ENCODE peak calls at places on chromosomes 3 and 15, in six cellular contexts. W is anterior cingulate cortex, J is A549, E is left ventricle myocardium inferior, V is memory B cell, L is Ammon's horn. Y is an unnamed sample.

GRCh38 chr15:46938169-46938568 is 779.1 kb upstream of the SEMA6D start:
- DNase-seq in V (no peak), J (no peak), L (no peak), E (no peak), W (no peak), Y (no peak)

GRCh38 chr3:118628704-118629341 is 405.8 kb downstream of the IGSF11 start:
- DNase-seq in E (peak), V (peak), J (peak), L (peak), W (peak), Y (peak)

GRCh38 chr15:39127151-39127815 is 453.6 kb upstream of the THBS1 start:
- DNase-seq in J (no peak), L (no peak), V (no peak), W (no peak), E (no peak), Y (no peak)

GRCh38 chr15:49831206-49831965 is 210.5 kb downstream of the DTWD1 start:
- DNase-seq in V (no peak), W (no peak), L (no peak), E (peak), J (no peak), Y (peak)

GRCh38 chr3:188246905-188247304 is 92.9 kb downstream of the LPP start:
- DNase-seq in J (no peak), E (no peak), V (no peak), L (no peak), W (no peak), Y (no peak)

GRCh38 chr15:57639306-57639705 is 47.6 kb downstream of the MYZAP start:
- DNase-seq in W (no peak), E (no peak), L (no peak), V (no peak), J (no peak), Y (no peak)

GRCh38 chr3:100802126-100802525 is 92.8 kb downstream of the TFG start:
- DNase-seq in W (no peak), V (no peak), J (no peak), L (no peak), E (no peak), Y (no peak)

GRCh38 chr3:174229916-174230315 is 629.2 kb upstream of the NAALADL2 start:
- DNase-seq in V (no peak), E (no peak), W (no peak), L (no peak), J (no peak), Y (no peak)

GRCh38 chr15:68518785-68519430 is 59.9 kb upstream of the CORO2B start:
- DNase-seq in L (no peak), W (no peak), E (no peak), J (no peak), V (no peak), Y (no peak)

GRCh38 chr3:143447491-143447890 is 327.9 kb downstream of the CHST2 start:
- DNase-seq in W (no peak), J (no peak), L (no peak), E (no peak), V (no peak), Y (no peak)

GRCh38 chr3:23325466-23326065 is 122.4 kb downstream of the UBE2E2 start:
- DNase-seq in L (no peak), J (no peak), W (no peak), V (no peak), E (no peak), Y (no peak)

GRCh38 chr3:128152419-128153155 is 694 bp upstream of the EEFSEC start:
- DNase-seq in L (no peak), J (no peak), W (no peak), V (no peak), E (no peak), Y (no peak)

GRCh38 chr3:191425322-191425734 is 35.6 kb upstream of the PYDC2 start:
- DNase-seq in W (no peak), J (no peak), E (no peak), V (no peak), L (no peak), Y (no peak)

GRCh38 chr15:75928680-75929608 is 25.3 kb downstream of the FBXO22 start:
- DNase-seq in V (no peak), J (peak), E (no peak), L (no peak), W (no peak), Y (no peak)

GRCh38 chr3:61912158-61912557 is 350.8 kb downstream of the PTPRG start:
- DNase-seq in J (no peak), V (no peak), E (no peak), L (no peak), W (no peak), Y (no peak)

GRCh38 chr3:125958511-125959316 is 10.3 kb upstream of the ROPN1B start:
- DNase-seq in L (no peak), E (no peak), W (no peak), J (no peak), V (no peak), Y (no peak)

GRCh38 chr15:65595960-65596359 is 15.0 kb downstream of the INTS14 start:
- DNase-seq in W (no peak), E (no peak), L (peak), V (no peak), J (peak), Y (no peak)

GRCh38 chr3:149653564-149653963 is 4.3 kb downstream of the WWTR1 start:
- DNase-seq in V (no peak), J (no peak), W (no peak), E (no peak), L (no peak), Y (no peak)

GRCh38 chr3:52524752-52525661 is 8.7 kb downstream of the NT5DC2 start:
- DNase-seq in E (peak), W (no peak), V (no peak), L (no peak), J (no peak), Y (no peak)

GRCh38 chr3:133413166-133414020 is 13.5 kb downstream of the BFSP2 start:
- DNase-seq in V (no peak), J (no peak), L (peak), E (no peak), W (no peak), Y (no peak)

GRCh38 chr3:114299421-114299820 is 5.6 kb downstream of the TIGIT start:
- DNase-seq in V (no peak), J (peak), W (no peak), L (no peak), E (no peak), Y (no peak)

GRCh38 chr3:69725994-69726571 is 13.2 kb upstream of the MITF start:
- DNase-seq in L (no peak), E (no peak), J (no peak), W (no peak), V (no peak), Y (no peak)

GRCh38 chr3:12870942-12871341 is 29.6 kb upstream of the RPL32 start:
- DNase-seq in E (peak), J (no peak), V (no peak), W (no peak), L (peak), Y (peak)

GRCh38 chr15:69016021-69016595 is 1.6 kb downstream of the NOX5 start:
- DNase-seq in V (no peak), L (no peak), E (no peak), W (no peak), J (no peak), Y (no peak)

GRCh38 chr3:89845053-89845452 is 737.6 kb downstream of the EPHA3 start:
- DNase-seq in V (no peak), J (no peak), E (no peak), W (no peak), L (no peak), Y (no peak)

GRCh38 chr15:52183562-52184173 is 7.5 kb downstream of the GNB5 start:
- DNase-seq in E (no peak), W (no peak), J (peak), V (no peak), L (no peak), Y (no peak)

GRCh38 chr3:354433-354832 is 157.9 kb downstream of the CHL1 start:
- DNase-seq in J (peak), V (peak), E (no peak), W (no peak), L (peak), Y (peak)

GRCh38 chr3:53833053-53833645 is 13.1 kb downstream of the CHDH start:
- DNase-seq in L (no peak), V (no peak), J (no peak), W (no peak), E (no peak), Y (no peak)

GRCh38 chr15:94097567-94097966 is 133.8 kb upstream of the MCTP2 start:
- DNase-seq in J (no peak), L (no peak), W (no peak), V (no peak), E (no peak), Y (no peak)

GRCh38 chr15:65038428-65038827 is 6.8 kb upstream of the SLC51B start:
- DNase-seq in L (no peak), E (no peak), W (no peak), J (no peak), V (no peak), Y (no peak)

GRCh38 chr3:105365536-105366301 is 990 bp upstream of the ALCAM start:
- DNase-seq in J (peak), L (peak), E (no peak), W (no peak), V (no peak), Y (peak)

GRCh38 chr3:74564560-74564959 is 49.9 kb downstream of the CNTN3 start:
- DNase-seq in E (no peak), V (no peak), L (no peak), W (no peak), J (no peak), Y (peak)

GRCh38 chr3:14228611-14229470 is 50.2 kb downstream of the LSM3 start:
- DNase-seq in W (no peak), J (no peak), E (no peak), V (no peak), L (no peak), Y (no peak)

GRCh38 chr15:68316061-68316804 is 38.7 kb downstream of the FEM1B start:
- DNase-seq in J (no peak), W (no peak), V (no peak), E (no peak), L (no peak), Y (no peak)

GRCh38 chr3:42216820-42217416 is 49.1 kb downstream of the CCK start:
- DNase-seq in V (no peak), L (no peak), W (no peak), J (no peak), E (no peak), Y (peak)